ENCODE peak calls at places on chromosomes 11 and 22, in four cellular contexts. V is stimulated activated CD8-positive, alpha-beta memory T cell treated with anti-CD3 and anti-CD28 coated beads, Interleukin-2, amount 100 ng/mL, for 48 hours; H is C1 segment of cervical spinal cord; X is activated gamma-delta T cell treated with anti-CD3 and anti-CD28 coated beads, Interleukin-2, amount 50 U/mL, for 16 hours. Q is an unnamed sample.

GRCh38 chr11:84437129-84438123 is 1151.3 kb upstream of the CCDC90B start:
- DNase-seq in H (no peak), V (no peak), X (no peak), Q (peak; percentile 60)

GRCh38 chr11:70420008-70420464 is 21.7 kb downstream of the CTTN start:
- DNase-seq in V (no peak), H (no peak), X (no peak), Q (no peak)

GRCh38 chr11:16984229-16984628 is 30.0 kb downstream of the PLEKHA7 start:
- DNase-seq in V (no peak), X (no peak), H (no peak), Q (no peak)

GRCh38 chr11:86360775-86361395 is 13.8 kb upstream of the CCDC81 start:
- DNase-seq in H (no peak), X (no peak), V (no peak), Q (no peak)

GRCh38 chr22:41920271-41920976 is 5.5 kb upstream of the SHISA8 start:
- DNase-seq in H (no peak), X (no peak), V (no peak), Q (no peak)

GRCh38 chr11:17845431-17845881 is 110.9 kb downstream of the KCNC1 start:
- DNase-seq in H (no peak), V (no peak), X (no peak), Q (no peak)

GRCh38 chr11:110196241-110196754 is 100.1 kb downstream of the RDX start:
- DNase-seq in X (no peak), H (no peak), V (no peak), Q (no peak)

GRCh38 chr22:21816787-21817496 is 50.5 kb downstream of the MAPK1 start:
- DNase-seq in V (peak; percentile 1), X (peak; percentile 5), H (no peak), Q (no peak)

GRCh38 chr22:33932997-33933396 is 12.7 kb upstream of the LARGE1 start:
- DNase-seq in V (no peak), X (no peak), H (no peak), Q (no peak)

GRCh38 chr11:123640677-123641494 is 13.5 kb downstream of the SCN3B start:
- DNase-seq in H (no peak), X (peak; percentile 10), V (peak; percentile 29), Q (peak; percentile 65)

GRCh38 chr11:126716456-126717083 is 284.0 kb downstream of the KIRREL3 start:
- DNase-seq in V (peak; percentile 2), X (no peak), H (no peak), Q (peak; percentile 78)

GRCh38 chr11:66069715-66070603 is at the start of gene PACS1:
- DNase-seq in X (peak; percentile 74), V (peak; percentile 78), H (no peak), Q (peak; percentile 82)

GRCh38 chr11:84714316-84714780 is 912.8 kb downstream of the DLG2 start:
- DNase-seq in X (no peak), V (no peak), H (no peak), Q (no peak)

GRCh38 chr22:39253427-39254070 is 8.8 kb upstream of the PDGFB start:
- DNase-seq in V (no peak), X (no peak), H (no peak), Q (peak; percentile 63)

GRCh38 chr11:27507561-27508322 is 1.2 kb upstream of the LIN7C start:
- DNase-seq in V (no peak), H (no peak), X (no peak), Q (no peak)

GRCh38 chr11:67572747-67573419 is 10.7 kb upstream of the GSTP1 start:
- DNase-seq in H (no peak), X (no peak), V (no peak), Q (peak; percentile 53)

GRCh38 chr11:111855506-111855905 is 15.9 kb downstream of the ALG9 start:
- DNase-seq in V (no peak), H (no peak), X (no peak), Q (no peak)

GRCh38 chr11:112793416-112793815 is 167.8 kb upstream of the NCAM1 start:
- DNase-seq in H (no peak), X (no peak), V (no peak), Q (no peak)

GRCh38 chr22:29216873-29217666 is 11.4 kb downstream of the EMID1 start:
- DNase-seq in V (no peak), X (no peak), H (no peak), Q (no peak)

GRCh38 chr11:63966444-63966843 is 8.0 kb upstream of the COX8A start:
- DNase-seq in X (no peak), H (no peak), V (no peak), Q (no peak)

GRCh38 chr11:129278586-129279319 is 86.6 kb upstream of the ARHGAP32 start:
- DNase-seq in X (no peak), H (no peak), V (peak; percentile 4), Q (no peak)

Q was measured in dorsolateral prefrontal cortex.